ENCODE peak calls at places on chromosomes 11 and 22, in eight cellular contexts. G, B, D, M, K, H, V and T are unnamed samples.

GRCh38 chr11:67253872-67254624 is 12.2 kb upstream of the GRK2 start:
- DNase-seq in G (no peak), B (no peak), D (no peak), M (no peak), K (no peak), H (no peak), V (no peak), T (no peak)

GRCh38 chr11:45804806-45805304 is at the start of gene SLC35C1:
- DNase-seq in G (peak), B (peak), D (peak), M (peak), K (peak), H (peak), V (peak), T (peak)

GRCh38 chr11:122717264-122717867 is 61.8 kb downstream of the UBASH3B start:
- DNase-seq in G (no peak), B (no peak), D (no peak), M (no peak), K (no peak), H (peak), V (no peak), T (peak)

GRCh38 chr11:114296190-114296978 is at the start of gene NNMT:
- DNase-seq in G (no peak), B (no peak), D (peak), M (peak), K (peak), H (no peak), V (no peak), T (peak)

GRCh38 chr11:104968365-104968855 is at the start of gene CASP4:
- DNase-seq in G (no peak), B (no peak), D (peak), M (peak), K (peak), H (no peak), V (peak), T (peak)

GRCh38 chr11:35619030-35619753 is 932 bp downstream of the FJX1 start:
- DNase-seq in G (peak), B (peak), D (peak), M (peak), K (peak), H (no peak), V (peak), T (peak)

GRCh38 chr11:132125855-132126841 is 755.7 kb downstream of the NTM start:
- DNase-seq in G (no peak), B (no peak), D (peak), M (peak), K (peak), H (no peak), V (no peak), T (peak)

GRCh38 chr22:44271010-44271500 is 41.7 kb downstream of the SHISAL1 start:
- DNase-seq in G (no peak), B (no peak), D (no peak), M (no peak), K (no peak), H (no peak), V (no peak), T (no peak)

GRCh38 chr11:68345776-68346728 is 33.7 kb downstream of the LRP5 start:
- DNase-seq in G (no peak), B (no peak), D (no peak), M (no peak), K (no peak), H (no peak), V (no peak), T (no peak)

GRCh38 chr11:1303196-1303821 is 6.1 kb downstream of the TOLLIP start:
- DNase-seq in G (no peak), B (no peak), D (no peak), M (peak), K (peak), H (no peak), V (no peak), T (no peak)

GRCh38 chr11:11403763-11404725 is 51.0 kb upstream of the CSNK2A3 start:
- DNase-seq in G (no peak), B (no peak), D (peak), M (no peak), K (peak), H (no peak), V (no peak), T (no peak)

GRCh38 chr22:46993626-46994025 is 231.2 kb downstream of the TBC1D22A start:
- DNase-seq in G (no peak), B (no peak), D (no peak), M (no peak), K (no peak), H (no peak), V (no peak), T (no peak)

GRCh38 chr22:49956914-49957825 is 3.4 kb upstream of the PIM3 start:
- DNase-seq in G (no peak), B (no peak), D (no peak), M (no peak), K (no peak), H (no peak), V (no peak), T (no peak)

GRCh38 chr11:75277991-75278790 is 37.6 kb downstream of the TPBGL start:
- DNase-seq in G (no peak), B (no peak), D (no peak), M (no peak), K (no peak), H (no peak), V (no peak), T (no peak)

GRCh38 chr11:60782393-60783140 is 2.6 kb upstream of the MS4A10 start:
- DNase-seq in G (no peak), B (no peak), D (no peak), M (no peak), K (no peak), H (no peak), V (no peak), T (no peak)

GRCh38 chr11:121927359-121927758 is 188.7 kb downstream of the BLID start:
- DNase-seq in G (no peak), B (no peak), D (no peak), M (no peak), K (no peak), H (no peak), V (no peak), T (no peak)

GRCh38 chr22:47066616-47066905 is 304.1 kb downstream of the TBC1D22A start:
- DNase-seq in G (no peak), B (no peak), D (no peak), M (no peak), K (no peak), H (no peak), V (no peak), T (no peak)

GRCh38 chr11:58592760-58593472 is 14.1 kb downstream of the ZFP91 start:
- DNase-seq in G (no peak), B (peak), D (peak), M (no peak), K (no peak), H (no peak), V (no peak), T (no peak)

GRCh38 chr11:120801801-120802689 is 221.9 kb upstream of the TBCEL start:
- DNase-seq in G (peak), B (peak), D (peak), M (peak), K (peak), H (peak), V (peak), T (peak)

GRCh38 chr22:49862408-49862776 is 8.7 kb downstream of the ZBED4 start:
- DNase-seq in G (no peak), B (no peak), D (no peak), M (no peak), K (peak), H (no peak), V (no peak), T (no peak)

GRCh38 chr22:46090631-46091201 is 59.6 kb upstream of the PPARA start:
- DNase-seq in G (no peak), B (no peak), D (no peak), M (no peak), K (peak), H (no peak), V (no peak), T (peak)

GRCh38 chr11:106344392-106344791 is 266.9 kb downstream of the AASDHPPT start:
- DNase-seq in G (no peak), B (no peak), D (peak), M (no peak), K (peak), H (no peak), V (no peak), T (peak)

GRCh38 chr11:76962583-76963416 is 71.4 kb upstream of the B3GNT6 start:
- DNase-seq in G (no peak), B (no peak), D (no peak), M (no peak), K (no peak), H (no peak), V (peak), T (no peak)

GRCh38 chr11:60498853-60499252 is 6.3 kb downstream of the MS4A12 start:
- DNase-seq in G (no peak), B (no peak), D (no peak), M (no peak), K (no peak), H (no peak), V (no peak), T (peak)

GRCh38 chr22:30344447-30345200 is 12.1 kb downstream of the SF3A1 start:
- DNase-seq in G (no peak), B (no peak), D (no peak), M (no peak), K (no peak), H (no peak), V (no peak), T (no peak)

GRCh38 chr22:49540571-49541450 is 286.9 kb downstream of the BRD1 start:
- DNase-seq in G (no peak), B (no peak), D (no peak), M (no peak), K (no peak), H (no peak), V (no peak), T (no peak)